ENCODE peak calls at places on chromosome 14, in nine cellular contexts. O, U, Q, L, A, R, H, M and J are unnamed samples.

GRCh38 chr14:73457050-73457934 is 1.1 kb downstream of the NUMB start:
- DNase-seq in O (no peak), U (peak), Q (no peak), L (no peak), A (peak), R (peak), H (no peak), M (peak), J (no peak)

GRCh38 chr14:37081220-37081619 is 91.2 kb downstream of the SLC25A21 start:
- DNase-seq in O (no peak), U (no peak), Q (no peak), L (no peak), A (no peak), R (no peak), H (no peak), M (no peak), J (no peak)

GRCh38 chr14:77275855-77276153 is 4.8 kb upstream of the NGB start:
- DNase-seq in O (no peak), U (no peak), Q (no peak), L (no peak), A (no peak), R (no peak), H (no peak), M (no peak), J (no peak)

GRCh38 chr14:25381498-25381897 is 331.6 kb upstream of the STXBP6 start:
- DNase-seq in O (no peak), U (no peak), Q (peak), L (no peak), A (peak), R (no peak), H (no peak), M (peak), J (no peak)

GRCh38 chr14:74038015-74038859 is 19.1 kb downstream of the BBOF1 start:
- DNase-seq in O (no peak), U (no peak), Q (peak), L (no peak), A (no peak), R (no peak), H (no peak), M (peak), J (peak)

GRCh38 chr14:51581017-51581881 is 70.5 kb upstream of the FRMD6 start:
- DNase-seq in O (no peak), U (no peak), Q (no peak), L (no peak), A (no peak), R (no peak), H (no peak), M (no peak), J (no peak)

GRCh38 chr14:56855891-56856461 is 45.7 kb upstream of the OTX2 start:
- DNase-seq in O (no peak), U (no peak), Q (peak), L (no peak), A (no peak), R (no peak), H (no peak), M (peak), J (no peak)

GRCh38 chr14:71143391-71144290 is 236.4 kb downstream of the PCNX1 start:
- DNase-seq in O (no peak), U (no peak), Q (no peak), L (peak), A (peak), R (no peak), H (peak), M (peak), J (no peak)

GRCh38 chr14:101315802-101316296 is 245.4 kb upstream of the DIO3 start:
- DNase-seq in O (no peak), U (no peak), Q (no peak), L (no peak), A (no peak), R (no peak), H (no peak), M (peak), J (no peak)

GRCh38 chr14:66038214-66038977 is 447.8 kb upstream of the CCDC196 start:
- DNase-seq in O (peak), U (no peak), Q (no peak), L (no peak), A (no peak), R (no peak), H (no peak), M (peak), J (no peak)

GRCh38 chr14:95184413-95184790 is 27.1 kb upstream of the DICER1 start:
- DNase-seq in O (no peak), U (no peak), Q (no peak), L (no peak), A (no peak), R (no peak), H (no peak), M (no peak), J (no peak)

GRCh38 chr14:71690478-71690877 is 241.8 kb upstream of the RGS6 start:
- DNase-seq in O (no peak), U (no peak), Q (no peak), L (no peak), A (no peak), R (no peak), H (no peak), M (no peak), J (no peak)

GRCh38 chr14:52446355-52446754 is 106.0 kb downstream of the TXNDC16 start:
- DNase-seq in O (no peak), U (no peak), Q (no peak), L (no peak), A (no peak), R (no peak), H (no peak), M (no peak), J (no peak)

GRCh38 chr14:76884853-76885276 is 58.7 kb downstream of the LRRC74A start:
- DNase-seq in O (no peak), U (no peak), Q (no peak), L (no peak), A (no peak), R (no peak), H (no peak), M (no peak), J (no peak)

GRCh38 chr14:65478596-65478995 is 66.1 kb downstream of the FUT8 start:
- DNase-seq in O (no peak), U (no peak), Q (no peak), L (no peak), A (no peak), R (no peak), H (no peak), M (peak), J (no peak)

GRCh38 chr14:63852817-63853730 is at the start of gene SYNE2:
- DNase-seq in O (no peak), U (peak), Q (peak), L (peak), A (peak), R (peak), H (peak), M (peak), J (no peak)

GRCh38 chr14:99158646-99159165 is 113.3 kb downstream of the BCL11B start:
- DNase-seq in O (no peak), U (no peak), Q (no peak), L (no peak), A (no peak), R (no peak), H (no peak), M (no peak), J (no peak)

GRCh38 chr14:51443195-51444018 is 203.4 kb downstream of the TMX1 start:
- DNase-seq in O (peak), U (no peak), Q (no peak), L (no peak), A (no peak), R (no peak), H (no peak), M (no peak), J (no peak)

GRCh38 chr14:99568567-99569560 is 35.1 kb downstream of the CCDC85C start:
- DNase-seq in O (no peak), U (no peak), Q (peak), L (no peak), A (no peak), R (no peak), H (no peak), M (no peak), J (no peak)

GRCh38 chr14:93207468-93208308 is 632 bp downstream of the UBR7 start:
- DNase-seq in O (no peak), U (no peak), Q (peak), L (no peak), A (peak), R (peak), H (peak), M (peak), J (peak)

GRCh38 chr14:53881161-53881846 is 75.3 kb downstream of the BMP4 start:
- DNase-seq in O (no peak), U (no peak), Q (no peak), L (no peak), A (no peak), R (no peak), H (no peak), M (peak), J (no peak)

GRCh38 chr14:101237241-101237616 is 324.1 kb upstream of the DIO3 start:
- DNase-seq in O (no peak), U (no peak), Q (no peak), L (no peak), A (no peak), R (peak), H (no peak), M (no peak), J (no peak)

GRCh38 chr14:74539503-74539902 is 45.9 kb downstream of the ISCA2 start:
- DNase-seq in O (no peak), U (no peak), Q (no peak), L (no peak), A (no peak), R (peak), H (no peak), M (no peak), J (no peak)

GRCh38 chr14:75926431-75926830 is 55.4 kb downstream of the TGFB3 start:
- DNase-seq in O (no peak), U (no peak), Q (no peak), L (no peak), A (no peak), R (no peak), H (no peak), M (no peak), J (no peak)

GRCh38 chr14:99191663-99192621 is 80.1 kb downstream of the BCL11B start:
- DNase-seq in O (peak), U (no peak), Q (peak), L (peak), A (peak), R (no peak), H (peak), M (no peak), J (peak)

GRCh38 chr14:40271480-40271879 is 839.2 kb upstream of the FBXO33 start:
- DNase-seq in O (no peak), U (no peak), Q (no peak), L (no peak), A (no peak), R (no peak), H (no peak), M (no peak), J (no peak)

GRCh38 chr14:22802860-22803562 is 12.2 kb downstream of the SLC7A7 start:
- DNase-seq in O (no peak), U (no peak), Q (no peak), L (no peak), A (no peak), R (no peak), H (no peak), M (no peak), J (no peak)

GRCh38 chr14:34781242-34781641 is 66.8 kb upstream of the CFL2 start:
- DNase-seq in O (peak), U (no peak), Q (no peak), L (no peak), A (no peak), R (no peak), H (no peak), M (no peak), J (no peak)

GRCh38 chr14:53156238-53156637 is 3.1 kb upstream of the DDHD1 start:
- DNase-seq in O (no peak), U (no peak), Q (no peak), L (no peak), A (no peak), R (no peak), H (no peak), M (no peak), J (no peak)

GRCh38 chr14:96979611-96980074 is 182.5 kb downstream of the VRK1 start:
- DNase-seq in O (no peak), U (no peak), Q (peak), L (no peak), A (no peak), R (no peak), H (no peak), M (no peak), J (no peak)

GRCh38 chr14:20438664-20439063 is 2.7 kb upstream of the KLHL33 start:
- DNase-seq in O (no peak), U (no peak), Q (no peak), L (no peak), A (no peak), R (no peak), H (no peak), M (no peak), J (no peak)

GRCh38 chr14:65184032-65184764 is 81.9 kb upstream of the MAX start:
- DNase-seq in O (no peak), U (no peak), Q (no peak), L (no peak), A (no peak), R (no peak), H (no peak), M (no peak), J (no peak)